ENCODE peak calls at places on chromosomes 3 and 15, in ten cellular contexts. Z is GM20000, Q is choroid plexus epithelial cell, L is ascending aorta, E is endothelial cell of umbilical vein, U is heart left ventricle, X is AG04449, R is coronary artery, F is esophagus muscularis mucosa, Y is upper lobe of right lung. I is an unnamed sample.

GRCh38 chr3:183253961-183254815 is 1.1 kb downstream of the B3GNT5 start:
- DNase-seq in X (no peak), L (no peak), Z (peak; percentile 62), E (peak; percentile 55), Y (peak; percentile 83), Q (no peak), U (peak; percentile 47), F (no peak), R (no peak), I (peak; percentile 69)

GRCh38 chr3:47961036-47961435 is 55.2 kb downstream of the MAP4 start:
- DNase-seq in U (no peak), E (no peak), Z (no peak), L (no peak), R (no peak), X (no peak), F (no peak), Y (no peak), Q (no peak), I (no peak)

GRCh38 chr3:187767266-187768032 is 22.2 kb upstream of the BCL6 start:
- DNase-seq in L (no peak), Q (peak; percentile 44), X (no peak), R (no peak), E (no peak), F (no peak), Y (no peak), U (no peak), Z (no peak), I (no peak)

GRCh38 chr3:31077021-31077601 is 182.7 kb upstream of the GADL1 start:
- DNase-seq in Y (no peak), Q (peak; percentile 75), X (peak; percentile 63), E (peak; percentile 89), Z (peak; percentile 8), U (no peak), L (no peak), F (no peak), R (no peak), I (no peak)

GRCh38 chr15:41979493-41980266 is 7.3 kb upstream of the EHD4 start:
- DNase-seq in F (no peak), Q (no peak), Y (no peak), Z (no peak), U (no peak), L (peak; percentile 8), X (no peak), E (no peak), R (peak; percentile 52), I (no peak)

GRCh38 chr3:150989208-150989607 is 16.7 kb upstream of the CLRN1 start:
- DNase-seq in U (no peak), Z (no peak), E (no peak), Q (no peak), F (no peak), X (no peak), L (no peak), Y (no peak), R (no peak), I (no peak)

GRCh38 chr3:101120039-101120438 is 126.8 kb upstream of the ABI3BP start:
- DNase-seq in F (no peak), R (no peak), L (no peak), X (no peak), U (no peak), Q (peak; percentile 28), Z (no peak), E (no peak), Y (no peak), I (no peak)

GRCh38 chr3:188262913-188263683 is 109.1 kb downstream of the LPP start:
- DNase-seq in E (peak; percentile 97), F (no peak), U (peak; percentile 60), X (no peak), Z (no peak), Q (peak; percentile 57), Y (no peak), R (peak; percentile 84), L (peak; percentile 91), I (peak; percentile 49)

GRCh38 chr15:78212008-78212407 is 22.4 kb downstream of the ACSBG1 start:
- DNase-seq in E (no peak), X (no peak), Y (no peak), U (no peak), Q (no peak), R (no peak), Z (no peak), F (no peak), L (peak; percentile 9), I (peak; percentile 59)

GRCh38 chr3:30421261-30421660 is 185.1 kb upstream of the TGFBR2 start:
- DNase-seq in E (no peak), L (no peak), X (peak; percentile 67), Y (no peak), U (no peak), R (no peak), F (no peak), Q (peak; percentile 87), Z (no peak), I (no peak)

GRCh38 chr15:31442203-31443090 is 115.8 kb downstream of the KLF13 start:
- DNase-seq in Q (peak; percentile 93), L (no peak), Y (no peak), Z (no peak), X (peak; percentile 91), U (no peak), R (no peak), F (no peak), E (no peak), I (no peak)
- TF ChIP-seq CTCF in Q (peak; percentile 67), L (no peak), Y (peak; percentile 29), Z (no peak), X (peak; percentile 51), U (peak; percentile 17), R (no peak), F (no peak), E (no peak), I (no peak)

GRCh38 chr15:80203361-80203885 is 48.6 kb downstream of the CTXND1 start:
- DNase-seq in Y (no peak), Q (no peak), F (peak; percentile 72), E (no peak), R (peak; percentile 29), Z (no peak), X (no peak), U (no peak), L (no peak), I (no peak)
- TF ChIP-seq CTCF in Y (no peak), Q (no peak), F (no peak), E (no peak), R (no peak), Z (no peak), X (no peak), U (no peak), L (no peak), I (no peak)

GRCh38 chr15:51348688-51349087 is 7.2 kb downstream of the GLDN start:
- DNase-seq in U (no peak), Z (peak; percentile 71), X (no peak), F (no peak), L (no peak), Q (no peak), E (no peak), R (no peak), Y (no peak), I (no peak)
- TF ChIP-seq CTCF in U (no peak), Z (no peak), X (no peak), F (no peak), L (no peak), Q (no peak), E (no peak), R (no peak), Y (no peak), I (no peak)

DNA sequence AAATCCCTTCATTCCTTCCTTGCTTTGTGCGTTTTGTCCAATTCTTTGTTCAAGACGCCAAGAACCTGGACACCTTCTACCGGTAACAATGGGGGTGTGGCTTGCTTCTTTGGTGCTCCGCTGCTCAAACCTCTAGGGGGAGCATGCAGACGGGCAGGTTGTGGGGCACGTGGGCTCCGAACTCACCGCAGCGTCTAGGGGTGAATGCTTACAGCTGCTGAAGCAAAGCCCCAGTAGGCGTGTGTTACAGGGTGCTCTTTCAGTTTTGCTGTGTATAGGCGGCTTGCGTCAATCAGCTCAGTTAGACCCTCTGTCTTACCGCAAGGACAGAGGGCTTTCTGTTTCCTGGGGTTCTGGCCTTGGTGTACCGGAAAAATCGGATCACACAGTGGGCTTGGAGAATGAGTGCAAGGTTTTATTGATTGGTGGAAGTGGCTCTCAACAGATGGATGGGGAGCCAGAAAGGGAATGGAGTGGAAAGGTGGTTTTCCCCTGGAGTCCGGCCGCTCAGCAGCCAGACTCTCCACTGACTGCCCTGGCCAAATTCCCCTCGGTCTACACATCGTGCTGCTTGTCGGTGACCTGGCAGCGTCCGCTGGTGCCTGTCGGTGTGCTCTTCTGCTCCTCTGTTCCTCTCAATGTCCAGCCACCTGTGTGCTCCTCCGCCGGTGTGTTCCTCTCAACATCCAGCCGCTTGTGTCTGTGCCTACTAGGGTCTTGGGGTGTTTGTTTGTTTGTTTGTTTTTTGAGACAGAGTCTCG is 1.2 kb upstream of the LRRC34 start:
- DNase-seq in F (no peak), Q (peak; percentile 37), E (peak; percentile 28), X (no peak), Z (peak; percentile 79), L (peak; percentile 65), R (no peak), Y (peak; percentile 68), U (no peak), I (no peak)
- TF ChIP-seq CTCF in F (peak; percentile 22), Q (peak; percentile 49), E (peak; percentile 59), X (peak; percentile 19), Z (peak; percentile 71), L (no peak), R (no peak), Y (peak; percentile 53), U (peak; percentile 28), I (no peak)

DNA sequence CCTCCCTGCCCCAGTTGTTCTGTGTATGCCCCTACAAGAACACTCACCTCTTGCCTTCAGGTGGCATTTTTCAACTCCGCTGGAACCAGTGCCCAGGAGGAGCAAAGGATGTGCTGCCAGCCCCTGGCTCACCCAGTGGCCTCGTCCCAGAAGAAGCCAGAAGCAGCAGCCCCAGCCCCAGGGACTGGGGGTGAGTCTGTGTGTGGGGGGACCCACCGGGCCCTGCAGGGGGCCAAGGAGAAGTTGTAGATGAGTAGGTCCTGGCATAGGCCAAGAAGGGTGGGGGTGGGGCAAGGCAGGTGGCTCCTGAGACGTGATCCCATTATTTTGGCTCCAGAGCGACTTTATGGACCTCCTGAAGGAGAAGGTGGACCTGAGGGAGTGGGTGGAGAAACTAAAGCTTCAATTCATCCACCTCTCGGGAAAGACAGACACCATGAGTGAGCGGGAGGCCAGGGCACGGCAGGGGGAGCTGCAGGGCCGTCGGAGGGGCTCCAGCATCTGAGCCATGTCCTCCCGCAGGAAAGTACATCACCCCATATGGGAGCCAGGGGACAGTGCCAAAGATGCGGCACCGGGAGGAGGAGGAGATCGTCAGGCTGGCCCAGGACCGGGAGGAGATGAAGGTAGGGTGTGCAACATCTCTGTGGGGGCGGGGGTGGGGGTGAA is 29.3 kb downstream of the NGRN start:
- DNase-seq in X (no peak), Y (no peak), R (no peak), E (no peak), L (no peak), U (no peak), Q (no peak), F (no peak), Z (no peak), I (no peak)
- TF ChIP-seq CTCF in X (no peak), Y (no peak), R (peak; percentile 23), E (no peak), L (no peak), U (no peak), Q (peak; percentile 26), F (no peak), Z (no peak), I (no peak)

GRCh38 chr3:108322352-108322751 is 26.0 kb downstream of the HHLA2 start:
- DNase-seq in F (no peak), E (peak; percentile 18), X (no peak), Y (no peak), L (no peak), Q (peak; percentile 10), U (no peak), R (no peak), Z (no peak), I (no peak)
- TF ChIP-seq CTCF in F (no peak), E (peak; percentile 8), X (no peak), Y (no peak), L (no peak), Q (peak; percentile 35), U (peak; percentile 14), R (no peak), Z (no peak), I (no peak)